ENCODE peak calls at places on chromosomes 2 and 18, in nine cellular contexts. N, E, R, O, G, X, T, M and V are unnamed samples.

GRCh38 chr2:43748333-43748732 is 25.5 kb upstream of the DYNC2LI1 start:
- DNase-seq in N (no peak), E (no peak), R (no peak), O (no peak), G (no peak), X (no peak), T (no peak), M (no peak), V (no peak)

GRCh38 chr2:231573096-231573495 is 19.6 kb upstream of the TEX44 start:
- DNase-seq in N (no peak), E (no peak), R (peak), O (no peak), G (no peak), X (no peak), T (no peak), M (no peak), V (no peak)

GRCh38 chr2:239494578-239494977 is 93.8 kb upstream of the HDAC4 start:
- DNase-seq in N (no peak), E (no peak), R (no peak), O (no peak), G (no peak), X (no peak), T (no peak), M (no peak), V (no peak)

GRCh38 chr18:57833441-57834101 is 30.5 kb upstream of the ATP8B1 start:
- DNase-seq in N (no peak), E (no peak), R (no peak), O (no peak), G (peak), X (peak), T (no peak), M (no peak), V (no peak)

GRCh38 chr18:657311-657997 is at the start of gene TYMS:
- DNase-seq in N (peak), E (peak), R (peak), O (peak), G (peak), X (peak), T (peak), M (no peak), V (peak)

GRCh38 chr2:182220318-182220717 is 206.5 kb downstream of the PDE1A start:
- DNase-seq in N (no peak), E (no peak), R (no peak), O (no peak), G (no peak), X (no peak), T (no peak), M (no peak), V (no peak)

GRCh38 chr2:98436734-98437133 is 7.9 kb upstream of the INPP4A start:
- DNase-seq in N (no peak), E (peak), R (no peak), O (no peak), G (no peak), X (peak), T (no peak), M (no peak), V (no peak)

GRCh38 chr2:204664708-204665121 is 119.4 kb downstream of the PARD3B start:
- DNase-seq in N (no peak), E (no peak), R (no peak), O (no peak), G (peak), X (no peak), T (no peak), M (no peak), V (no peak)

GRCh38 chr2:236743623-236744280 is 174.1 kb downstream of the ACKR3 start:
- DNase-seq in N (no peak), E (no peak), R (no peak), O (peak), G (peak), X (no peak), T (no peak), M (no peak), V (no peak)

GRCh38 chr2:138724296-138724695 is 55.9 kb downstream of the NXPH2 start:
- DNase-seq in N (no peak), E (no peak), R (no peak), O (no peak), G (no peak), X (no peak), T (no peak), M (no peak), V (no peak)

GRCh38 chr18:55422456-55423185 is 165.4 kb downstream of the TCF4 start:
- DNase-seq in N (peak), E (peak), R (peak), O (no peak), G (peak), X (no peak), T (no peak), M (no peak), V (peak)

GRCh38 chr2:73085691-73086090 is 14.2 kb upstream of the SFXN5 start:
- DNase-seq in N (no peak), E (peak), R (peak), O (no peak), G (peak), X (peak), T (peak), M (peak), V (peak)

GRCh38 chr2:239344857-239345216 is 56.0 kb downstream of the HDAC4 start:
- DNase-seq in N (peak), E (no peak), R (peak), O (no peak), G (no peak), X (no peak), T (no peak), M (no peak), V (no peak)

GRCh38 chr2:173326806-173327205 is 27.9 kb upstream of the CDCA7 start:
- DNase-seq in N (no peak), E (no peak), R (no peak), O (no peak), G (peak), X (no peak), T (no peak), M (no peak), V (no peak)

GRCh38 chr18:70044626-70045025 is 97.0 kb upstream of the CD226 start:
- DNase-seq in N (no peak), E (no peak), R (no peak), O (peak), G (peak), X (no peak), T (no peak), M (no peak), V (no peak)

GRCh38 chr2:42464631-42465030 is 29.2 kb downstream of the KCNG3 start:
- DNase-seq in N (no peak), E (no peak), R (peak), O (no peak), G (no peak), X (no peak), T (no peak), M (no peak), V (peak)

GRCh38 chr2:44168684-44169154 is at the start of gene PPM1B:
- DNase-seq in N (no peak), E (peak), R (no peak), O (no peak), G (peak), X (peak), T (no peak), M (peak), V (peak)